ENCODE peak calls at places on chromosomes 16 and 17, in four cellular contexts. U is dorsolateral prefrontal cortex, H is HT-29, P is H9. B is an unnamed sample.

GRCh38 chr17:144936-145670 is 7.7 kb downstream of the SCGB1C2 start:
- DNase-seq in H (no peak), U (peak), P (no peak), B (no peak)

GRCh38 chr17:80938556-80938955 is 53.1 kb upstream of the CHMP6 start:
- DNase-seq in U (no peak), H (no peak), P (no peak), B (no peak)

GRCh38 chr17:80987941-80988461 is 3.6 kb upstream of the CHMP6 start:
- DNase-seq in P (no peak), U (no peak), H (no peak), B (no peak)

GRCh38 chr16:14418795-14419225 is 211.2 kb downstream of the PARN start:
- DNase-seq in H (no peak), U (no peak), P (no peak), B (no peak)

GRCh38 chr16:10180771-10181163 is 1.5 kb downstream of the GRIN2A start:
- DNase-seq in U (peak), H (no peak), P (peak), B (peak)

GRCh38 chr16:31138621-31139578 is 3.4 kb upstream of the PRSS8 start:
- DNase-seq in P (peak), U (no peak), H (peak), B (no peak)

GRCh38 chr16:25297151-25297787 is 39.6 kb upstream of the ZKSCAN2 start:
- DNase-seq in H (no peak), U (no peak), P (no peak), B (no peak)

GRCh38 chr16:85204242-85205010 is 92.2 kb upstream of the CIBAR2 start:
- DNase-seq in P (no peak), H (no peak), U (no peak), B (no peak)

GRCh38 chr17:36117505-36118382 is 14.1 kb downstream of the CCL4 start:
- DNase-seq in H (no peak), P (no peak), U (no peak), B (no peak)

GRCh38 chr16:1960665-1961630 is 1.6 kb downstream of the NDUFB10 start:
- DNase-seq in H (peak), U (no peak), P (peak), B (no peak)

GRCh38 chr17:869067-869466 is 86.9 kb downstream of the MRM3 start:
- DNase-seq in P (no peak), H (no peak), U (no peak), B (no peak)

GRCh38 chr17:17300624-17301568 is 2.3 kb upstream of the NT5M start:
- DNase-seq in H (peak), U (peak), P (peak), B (no peak)

GRCh38 chr17:7476951-7477350 is 2.5 kb downstream of the ZBTB4 start:
- DNase-seq in H (no peak), U (no peak), P (no peak), B (no peak)

GRCh38 chr16:67563708-67564468 is 1.6 kb downstream of the CTCF start:
- DNase-seq in H (peak), U (no peak), P (no peak), B (no peak)

B was measured in frontal cortex.